ENCODE peak calls at places on chromosomes 7 and 10, in nine cellular contexts. P is fibroblast of lung, U is coronary artery, H is AG10803, S is AG09319, L is HFF-Myc, B is transverse colon, Y is cardiac muscle cell, T is esophagus muscularis mucosa. Q is an unnamed sample.

GRCh38 chr10:36066850-36067249 is 424.8 kb upstream of the FZD8 start:
- DNase-seq in H (no peak), L (no peak), B (no peak), P (no peak), U (no peak), Y (no peak), T (no peak), S (no peak), Q (no peak)

GRCh38 chr10:26780793-26781601 is 79.8 kb downstream of the ABI1 start:
- DNase-seq in T (no peak), U (no peak), P (peak), L (peak), Y (no peak), H (peak), B (no peak), S (peak), Q (peak)

GRCh38 chr7:17638727-17639126 is 301.6 kb downstream of the SNX13 start:
- DNase-seq in U (no peak), H (no peak), Y (no peak), L (no peak), B (no peak), T (no peak), P (peak), S (no peak), Q (no peak)

GRCh38 chr10:19168584-19168983 is 120.0 kb downstream of the MALRD1 start:
- DNase-seq in B (no peak), S (no peak), P (no peak), U (no peak), L (no peak), T (no peak), H (no peak), Y (peak), Q (no peak)

GRCh38 chr10:125060486-125060850 is 99.9 kb downstream of the CTBP2 start:
- DNase-seq in T (no peak), H (peak), Y (no peak), P (peak), B (no peak), L (no peak), S (peak), U (no peak), Q (peak)

GRCh38 chr10:34637419-34637911 is 177.6 kb downstream of the PARD3 start:
- DNase-seq in U (no peak), P (peak), S (no peak), B (peak), H (no peak), Y (peak), L (peak), T (no peak), Q (no peak)

GRCh38 chr10:14334771-14335170 is 4.0 kb upstream of the FRMD4A start:
- DNase-seq in U (no peak), S (no peak), Y (no peak), T (peak), P (no peak), B (no peak), H (no peak), L (no peak), Q (no peak)

GRCh38 chr7:100825215-100825671 is 2.1 kb downstream of the EPHB4 start:
- DNase-seq in T (no peak), S (no peak), L (no peak), U (no peak), Y (peak), H (peak), P (no peak), B (no peak), Q (no peak)

GRCh38 chr7:27303021-27303420 is 60.4 kb downstream of the EVX1 start:
- DNase-seq in P (no peak), H (peak), B (no peak), U (no peak), S (no peak), Y (no peak), L (no peak), T (no peak), Q (no peak)

GRCh38 chr10:100267237-100268104 is at the start of gene CWF19L1:
- DNase-seq in H (peak), B (peak), Y (peak), T (peak), P (peak), U (peak), L (peak), S (peak), Q (peak)

GRCh38 chr7:104791065-104791464 is 222.9 kb upstream of the KMT2E start:
- DNase-seq in U (no peak), P (peak), L (no peak), Y (no peak), H (no peak), B (no peak), S (no peak), T (no peak), Q (peak)

GRCh38 chr7:93142127-93142526 is 6.1 kb downstream of the SAMD9L start:
- DNase-seq in B (no peak), L (no peak), P (peak), H (no peak), S (no peak), Y (no peak), T (no peak), U (no peak), Q (no peak)

GRCh38 chr7:157926521-157927167 is 589.8 kb downstream of the DNAJB6 start:
- DNase-seq in Y (no peak), U (peak), H (no peak), P (no peak), T (no peak), B (no peak), L (no peak), S (no peak), Q (no peak)

DNA sequence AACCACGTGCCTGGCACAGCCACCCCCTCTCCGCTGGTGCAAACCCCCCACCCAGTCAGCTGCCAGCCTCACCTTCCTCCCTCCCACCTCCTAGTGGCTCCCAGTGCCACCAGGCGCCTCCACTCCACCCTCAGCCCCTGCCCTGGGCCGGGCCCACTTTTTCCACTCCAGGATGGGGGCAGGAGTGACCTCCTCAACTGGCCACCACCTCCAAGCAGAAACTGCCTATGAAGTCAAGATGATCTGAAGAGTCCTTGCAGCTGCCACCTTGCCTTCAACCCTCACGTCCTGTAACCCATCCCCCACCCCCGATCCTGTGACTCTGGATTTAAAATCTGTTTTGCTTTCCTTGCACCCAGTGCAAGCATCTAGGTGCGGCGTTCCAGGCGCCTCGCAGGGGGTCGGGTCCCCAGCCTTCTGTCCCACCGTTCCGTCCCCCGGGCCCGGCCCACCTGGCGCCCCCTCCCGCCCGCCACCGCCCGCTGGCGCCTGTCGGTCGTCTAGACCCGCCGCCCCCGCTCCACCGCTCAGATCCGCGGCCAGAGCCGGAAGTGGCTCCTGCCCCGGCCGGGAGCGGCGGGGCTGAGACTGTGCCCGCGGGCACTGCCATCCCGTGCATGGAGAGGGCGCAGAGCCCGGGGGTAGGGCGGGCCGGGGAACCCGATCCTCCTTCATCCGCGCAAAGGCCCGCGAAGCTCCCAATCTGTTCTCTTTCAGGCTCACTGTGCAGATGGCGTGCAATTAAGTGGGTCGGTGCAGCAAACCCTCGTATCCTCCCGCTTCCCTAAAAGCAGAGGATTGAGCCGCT is 51.2 kb upstream of the GTF2I start:
- DNase-seq in L (no peak), S (no peak), H (no peak), P (peak), T (no peak), U (no peak), Y (peak), B (peak), Q (no peak)
- TF ChIP-seq CTCF in L (no peak), S (no peak), H (no peak), P (no peak), T (peak), U (no peak), Y (peak), B (no peak), Q (peak)

GRCh38 chr10:82883588-82883987 is 1008.6 kb downstream of the NRG3 start:
- DNase-seq in B (no peak), L (no peak), S (no peak), Y (no peak), P (peak), U (no peak), T (no peak), H (peak), Q (no peak)
- TF ChIP-seq CTCF in B (no peak), L (no peak), S (no peak), Y (no peak), P (no peak), U (no peak), T (no peak), H (no peak), Q (no peak)

GRCh38 chr10:103140469-103140868 is 52.6 kb downstream of the NT5C2 start:
- DNase-seq in Y (no peak), B (no peak), S (no peak), U (no peak), L (no peak), P (no peak), T (no peak), H (no peak), Q (no peak)
- TF ChIP-seq CTCF in Y (no peak), B (no peak), S (no peak), U (no peak), L (no peak), P (no peak), T (no peak), H (no peak), Q (no peak)

DNA sequence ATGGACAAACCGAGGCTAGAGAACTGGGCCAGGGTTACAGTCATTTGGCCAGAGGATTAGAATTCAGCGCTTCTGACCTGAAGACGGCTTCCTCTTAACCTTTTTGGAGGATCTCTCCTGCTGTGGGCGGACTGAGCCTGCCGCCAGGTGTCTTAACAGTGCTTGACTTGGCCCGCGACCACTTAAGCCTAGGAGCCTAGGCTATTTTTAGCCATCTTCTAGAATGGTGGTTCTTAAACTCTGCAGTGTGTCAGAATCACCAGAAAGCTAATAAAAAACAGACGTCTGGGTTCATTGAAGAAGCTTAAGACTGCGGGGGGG is 722 bp downstream of the MDH2 start:
- DNase-seq in U (no peak), L (no peak), B (peak), Y (peak), H (no peak), S (no peak), P (no peak), T (no peak), Q (no peak)
- TF ChIP-seq CTCF in U (no peak), L (no peak), B (no peak), Y (no peak), H (peak), S (no peak), P (no peak), T (no peak), Q (no peak)

DNA sequence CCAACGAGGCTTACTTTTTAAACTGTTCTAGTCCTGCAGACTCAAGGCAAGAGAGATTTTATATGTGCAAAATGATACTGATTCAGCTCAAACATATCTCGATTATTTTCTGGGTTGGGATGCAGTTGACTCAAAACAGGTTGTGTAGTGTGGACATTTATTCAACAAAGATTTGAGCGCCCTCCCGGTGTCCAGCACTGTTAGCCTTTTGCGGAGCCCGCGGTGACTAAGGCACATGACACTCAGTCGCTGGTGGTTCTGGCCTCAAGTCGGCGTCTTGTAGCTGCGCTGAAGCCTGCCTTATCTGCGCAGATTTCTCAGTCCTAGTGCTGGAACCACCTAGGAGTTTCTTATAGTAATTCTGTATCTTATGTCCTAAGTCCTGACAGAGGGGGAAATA is 938 bp upstream of the CADPS2 start:
- DNase-seq in B (peak), L (no peak), S (peak), H (peak), T (no peak), Y (peak), P (peak), U (peak), Q (peak)
- TF ChIP-seq CTCF in B (no peak), L (no peak), S (peak), H (peak), T (peak), Y (peak), P (peak), U (no peak), Q (peak)

DNA sequence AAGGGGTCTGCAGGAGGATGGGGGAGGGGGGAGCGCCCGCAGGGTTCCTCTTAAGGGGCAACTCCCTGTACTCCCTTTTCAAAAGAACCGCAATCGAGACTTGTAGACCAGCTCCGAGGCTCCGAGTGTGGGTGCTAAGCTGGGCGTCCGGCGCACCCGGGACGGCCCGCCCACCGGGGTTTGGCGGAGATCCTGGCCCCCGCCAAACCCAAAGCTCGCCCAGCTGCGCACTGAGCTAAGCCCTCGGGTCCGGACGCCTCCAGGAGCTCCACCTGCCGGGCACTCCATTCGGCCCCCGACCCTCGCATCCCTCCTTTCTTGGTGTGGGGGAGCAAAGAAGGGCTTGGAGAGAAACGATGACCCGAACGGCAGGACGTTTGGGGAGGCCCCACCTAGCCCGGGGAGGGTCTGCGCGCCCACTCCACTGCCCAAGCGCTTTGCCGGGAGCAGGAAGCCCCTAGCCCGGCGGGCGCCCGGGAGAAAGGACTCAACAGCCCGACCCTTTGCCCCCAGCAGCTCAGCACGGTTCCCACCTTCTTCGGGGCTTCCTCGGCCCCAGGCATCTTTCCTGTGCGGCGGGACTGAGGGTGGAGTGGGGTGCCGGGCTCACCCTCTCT is 649 bp downstream of the AFAP1L2 start:
- DNase-seq in B (peak), L (no peak), T (no peak), H (no peak), P (peak), S (no peak), U (no peak), Y (peak), Q (no peak)
- TF ChIP-seq CTCF in B (no peak), L (no peak), T (peak), H (no peak), P (peak), S (peak), U (no peak), Y (peak), Q (peak)

Q was measured in epithelial cell of proximal tubule.